ENCODE peak calls at places on chromosome 22, in six cellular contexts. C is colonic mucosa; A is WERI-Rb-1; R is naive thymus-derived CD4-positive, alpha-beta T cell; Y is SJSA1; J is uterus. Z is an unnamed sample. For H3K9me3 and H3K27me3, the result is how much of the 10 kb centered on the place peaks cover.

GRCh38 chr22:46803936-46804335 is 41.5 kb downstream of the TBC1D22A start:
- DNase-seq in J (no peak), R (no peak), Y (no peak), A (no peak), C (no peak), Z (no peak)

GRCh38 chr22:46430961-46431838 is 95.7 kb downstream of the TRMU start:
- DNase-seq in Y (no peak), C (peak), A (peak), J (no peak), R (no peak), Z (no peak)

GRCh38 chr22:37240941-37241320 is 3.1 kb downstream of the RAC2 start:
- DNase-seq in Y (no peak), A (no peak), C (no peak), J (no peak), R (no peak), Z (no peak)

GRCh38 chr22:19844423-19845368 is 10.0 kb downstream of the GNB1L start:
- DNase-seq in C (peak), J (peak), Y (peak), A (no peak), R (no peak), Z (no peak)

GRCh38 chr22:38718414-38718813 is 12.7 kb downstream of the GTPBP1 start:
- DNase-seq in Y (peak), R (no peak), A (peak), C (peak), J (peak), Z (peak)

GRCh38 chr22:37156686-37157435 is 7.1 kb upstream of the IL2RB start:
- DNase-seq in R (no peak), Y (no peak), A (no peak), J (no peak), C (no peak), Z (no peak)

GRCh38 chr22:46783721-46784120 is 21.3 kb downstream of the TBC1D22A start:
- DNase-seq in A (no peak), R (no peak), J (no peak), Y (no peak), C (no peak), Z (no peak)

GRCh38 chr22:50251472-50252054 is 498 bp upstream of the HDAC10 start:
- DNase-seq in A (no peak), R (no peak), Y (no peak), J (no peak), C (no peak), Z (no peak)

GRCh38 chr22:45318558-45319318 is 9.0 kb downstream of the FAM118A start:
- DNase-seq in R (peak), Y (peak), C (no peak), J (no peak), A (no peak), Z (no peak)

GRCh38 chr22:38273135-38273761 is 438 bp upstream of the TMEM184B start:
- DNase-seq in J (no peak), R (no peak), A (no peak), Y (no peak), C (no peak), Z (no peak)

GRCh38 chr22:37179622-37180420 is 8.2 kb downstream of the C1QTNF6 start:
- DNase-seq in C (peak), J (no peak), A (no peak), R (no peak), Y (no peak), Z (no peak)

GRCh38 chr22:33542153-33542552 is 378.1 kb downstream of the LARGE1 start:
- DNase-seq in C (no peak), A (no peak), J (peak), Y (no peak), R (no peak), Z (no peak)

GRCh38 chr22:33706100-33706499 is 214.2 kb downstream of the LARGE1 start:
- DNase-seq in A (peak), J (no peak), Y (no peak), R (no peak), C (no peak), Z (no peak)

GRCh38 chr22:20022231-20023069 is 1.5 kb downstream of the TANGO2 start:
- DNase-seq in J (no peak), Y (no peak), A (no peak), C (no peak), R (no peak), Z (no peak)

GRCh38 chr22:27487600-27488450 is 313.7 kb downstream of the MN1 start:
- DNase-seq in J (no peak), A (no peak), R (no peak), C (peak), Y (peak), Z (no peak)

GRCh38 chr22:38864361-38865191 is 7.4 kb downstream of the CBX6 start:
- DNase-seq in Y (no peak), R (no peak), J (peak), C (no peak), A (peak), Z (no peak)

GRCh38 chr22:26406118-26406517 is 22.9 kb upstream of the ASPHD2 start:
- DNase-seq in R (no peak), J (no peak), Y (no peak), A (no peak), C (no peak), Z (no peak)

GRCh38 chr22:37189011-37189466 is 992 bp upstream of the C1QTNF6 start:
- DNase-seq in J (no peak), C (no peak), R (no peak), Y (no peak), A (no peak), Z (no peak)

GRCh38 chr22:20646906-20647305 is 127.0 kb upstream of the SERPIND1 start:
- DNase-seq in C (no peak), Y (peak), R (no peak), A (peak), J (no peak), Z (no peak)

GRCh38 chr22:47328550-47329243 is 566.2 kb downstream of the TBC1D22A start:
- DNase-seq in C (no peak), Y (peak), A (no peak), J (no peak), R (no peak), Z (no peak)

GRCh38 chr22:42939451-42939881 is 75.5 kb downstream of the PACSIN2 start:
- DNase-seq in A (no peak), Y (peak), R (no peak), C (peak), J (no peak), Z (no peak)

GRCh38 chr22:26289486-26290250 is 120.4 kb downstream of the SEZ6L start:
- DNase-seq in C (no peak), A (no peak), J (no peak), Y (no peak), R (no peak), Z (no peak)

GRCh38 chr22:29093501-29093921 is 20.7 kb downstream of the KREMEN1 start:
- DNase-seq in J (peak), A (no peak), C (no peak), R (no peak), Y (no peak), Z (no peak)

GRCh38 chr22:25409240-25409639 is 155.2 kb upstream of the GRK3 start:
- DNase-seq in J (no peak), A (no peak), Y (no peak), R (no peak), C (no peak), Z (no peak)

GRCh38 chr22:27245056-27245455 is 556.5 kb downstream of the MN1 start:
- DNase-seq in Y (no peak), A (peak), R (no peak), C (no peak), J (no peak), Z (no peak)

GRCh38 chr22:42062506-42063190 is 8.0 kb downstream of the NAGA start:
- DNase-seq in Y (peak), A (no peak), R (no peak), C (peak), J (no peak), Z (no peak)

GRCh38 chr22:19291580-19292261 is at the start of gene CLTCL1:
- DNase-seq in Y (peak), J (peak), A (peak), R (peak), C (peak), Z (no peak)

GRCh38 chr22:41479671-41480396 is 10.9 kb downstream of the ACO2 start:
- DNase-seq in R (no peak), J (no peak), Y (no peak), A (no peak), C (no peak), Z (no peak)

GRCh38 chr22:26394787-26395186 is 34.3 kb upstream of the ASPHD2 start:
- DNase-seq in A (no peak), C (no peak), R (no peak), J (no peak), Y (no peak), Z (no peak)

GRCh38 chr22:47048123-47049077 is 285.9 kb downstream of the TBC1D22A start:
- DNase-seq in A (no peak), Y (no peak), C (no peak), J (no peak), R (no peak), Z (no peak)

GRCh38 chr22:20957691-20958440 is 9.2 kb upstream of the AIFM3 start:
- DNase-seq in C (peak), A (peak), Y (no peak), J (no peak), R (no peak), Z (no peak)

GRCh38 chr22:36435516-36436415 is 45.7 kb downstream of the TXN2 start:
- DNase-seq in A (no peak), R (peak), Y (no peak), J (no peak), C (peak), Z (no peak)

GRCh38 chr22:38504731-38505594 is 1.1 kb downstream of the DDX17 start:
- DNase-seq in Y (peak), A (peak), J (peak), R (peak), C (peak), Z (no peak)

GRCh38 chr22:38267086-38267485 is 5.7 kb downstream of the TMEM184B start:
- DNase-seq in J (peak), C (no peak), R (peak), Y (peak), A (no peak), Z (no peak)

GRCh38 chr22:31104869-31105268 is 2.5 kb downstream of the SELENOM start:
- DNase-seq in A (no peak), R (no peak), J (peak), C (no peak), Y (no peak), Z (no peak)
- H3K27ac ChIP-seq in A (no peak), R (no peak), J (peak), C (peak), Y (no peak), Z (peak)

GRCh38 chr22:49191506-49191980 is 636.1 kb downstream of the BRD1 start:
- DNase-seq in Y (no peak), R (no peak), C (no peak), A (no peak), J (no peak), Z (no peak)
- H3K9me3 ChIP-seq in Y (under half), R (under half), C (under half), A (under half), J (under half), Z (under half)

GRCh38 chr22:31089101-31090100 is 8.3 kb downstream of the SMTN start:
- DNase-seq in A (peak), C (peak), J (peak), Y (peak), R (no peak), Z (no peak)
- H3K27me3 ChIP-seq in A (under half), C (under half), J (under half), Y (under half), R (under half), Z (under half)

DNA sequence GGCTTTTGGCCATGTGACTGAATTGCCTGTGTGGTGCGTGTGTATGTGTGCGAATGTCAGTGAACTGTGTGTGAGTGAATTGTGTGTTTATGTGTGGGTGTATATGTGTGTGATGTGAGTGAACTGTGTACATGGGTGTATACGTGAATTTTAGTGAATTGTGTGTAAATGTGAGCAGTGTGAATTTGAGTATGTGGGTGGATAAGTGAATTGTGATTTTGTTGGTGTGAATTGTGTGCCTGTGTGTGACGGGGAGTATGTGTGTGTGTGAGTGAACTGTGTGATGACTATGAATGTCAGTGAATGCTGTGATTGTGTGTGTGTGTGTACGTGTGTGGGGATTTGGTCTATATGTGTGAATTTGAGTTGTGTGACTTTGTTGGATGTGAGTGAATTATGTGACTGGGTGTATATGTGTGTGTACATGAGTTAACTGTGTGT is 3.5 kb downstream of the DDTL start:
- DNase-seq in J (no peak), Y (no peak), C (no peak), A (no peak), R (no peak), Z (no peak)
- H3K27ac ChIP-seq in J (no peak), Y (no peak), C (no peak), A (no peak), R (no peak), Z (no peak)

DNA sequence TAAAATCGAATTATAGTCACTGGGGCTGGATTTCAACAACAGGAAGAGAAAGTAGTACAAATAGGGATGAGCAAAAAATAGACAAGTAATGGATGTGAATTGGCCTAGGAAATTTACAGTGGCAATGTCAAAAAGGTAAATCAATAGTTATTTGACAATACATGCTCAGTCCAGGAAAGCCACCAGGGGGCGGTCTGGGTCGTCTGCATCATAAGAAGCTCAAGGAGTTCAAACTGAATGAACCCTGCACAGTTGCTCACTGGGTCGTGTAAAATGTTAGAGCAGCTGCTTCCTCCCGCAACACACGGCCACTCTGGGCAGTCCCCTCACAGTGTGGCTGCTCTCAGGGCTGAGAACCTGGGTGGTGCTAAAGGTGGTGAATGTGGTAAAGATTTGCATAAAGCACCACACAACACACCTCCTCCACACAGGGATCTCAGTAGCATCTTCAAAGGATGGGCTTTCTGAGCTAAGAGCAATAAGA is 85.9 kb downstream of the ZNF280B start:
- DNase-seq in R (peak), C (peak), J (no peak), Y (peak), A (peak), Z (no peak)
- H3K9me3 ChIP-seq in R (under half), C (under half), J (under half), Y (under half), A (under half), Z (under half)

DNA sequence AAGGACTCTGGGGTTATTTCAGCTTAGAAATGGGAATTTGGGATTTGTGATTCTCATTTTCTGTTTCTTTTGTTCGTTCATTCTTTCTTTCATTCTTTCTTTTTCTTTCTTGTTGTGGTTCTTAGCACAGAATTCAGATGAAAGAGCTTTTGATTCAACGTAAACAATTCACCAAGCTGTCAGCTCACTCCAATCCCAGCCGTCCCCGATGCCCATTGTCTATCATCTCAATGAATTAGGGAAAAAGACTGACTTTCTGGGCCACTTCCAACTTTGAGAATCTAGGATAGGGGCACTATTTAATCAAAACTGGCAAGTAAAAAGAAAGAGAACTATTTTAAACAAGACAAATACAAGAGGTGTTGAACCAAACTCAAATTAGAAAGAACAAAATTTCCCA is 25.1 kb upstream of the TMA7B start:
- DNase-seq in C (no peak), J (no peak), R (no peak), Y (no peak), A (no peak), Z (no peak)
- H3K27me3 ChIP-seq in C (under half), J (under half), R (under half), Y (under half), A (under half), Z (under half)

DNA sequence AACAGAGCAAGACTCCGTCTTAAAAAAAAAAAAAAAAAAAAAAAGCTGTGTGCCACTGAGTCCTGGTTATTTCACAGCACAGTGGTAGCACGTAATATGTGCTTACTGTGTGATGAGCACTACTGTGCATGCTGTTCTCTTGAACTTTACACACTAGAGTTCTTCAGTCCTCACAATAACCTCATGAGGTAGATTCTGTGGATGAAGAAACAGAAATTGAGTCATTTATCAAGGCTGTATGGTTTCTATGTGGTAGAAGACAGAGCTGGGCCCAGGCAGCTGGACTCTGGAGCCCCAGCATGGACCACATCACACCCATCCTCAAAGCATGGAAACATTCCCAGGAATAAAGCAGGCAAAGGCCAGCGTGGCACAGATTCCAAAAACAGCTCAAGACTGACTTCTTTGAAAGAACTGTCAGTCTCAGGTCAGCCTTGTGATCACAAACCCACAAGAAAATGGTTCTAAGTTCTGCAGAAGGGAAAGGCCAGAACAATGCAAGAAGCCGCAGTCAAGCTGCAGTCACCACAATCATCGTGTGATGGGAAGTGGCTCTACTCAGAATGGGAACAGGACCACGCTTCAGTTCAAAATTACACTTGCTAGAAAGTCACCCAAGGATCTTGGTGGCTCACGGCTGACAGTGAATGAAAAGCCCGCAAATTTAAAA is 49.5 kb downstream of the MICAL3 start:
- DNase-seq in A (no peak), R (no peak), J (no peak), C (no peak), Y (no peak), Z (no peak)
- H3K27ac ChIP-seq in A (no peak), R (no peak), J (no peak), C (no peak), Y (no peak), Z (no peak)

DNA sequence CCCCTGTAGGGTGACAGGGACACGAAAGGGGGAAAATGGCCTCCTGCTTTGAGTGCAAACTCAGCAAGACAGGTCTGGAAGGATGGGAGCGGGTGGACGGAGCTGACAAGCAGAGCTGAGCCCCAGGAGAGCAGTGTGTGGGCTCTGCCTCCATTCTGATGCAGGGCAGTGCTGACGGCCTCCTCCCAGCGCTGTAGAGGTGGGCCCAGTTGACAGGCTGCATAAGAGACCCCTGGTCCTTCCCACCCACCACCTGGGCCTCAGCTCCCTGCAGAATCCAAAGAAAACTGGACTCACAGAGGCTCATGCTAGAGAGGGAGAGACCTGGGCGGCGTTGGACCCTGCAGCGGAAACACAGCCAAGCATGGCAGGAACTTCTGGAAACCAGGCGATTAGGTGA is 1113.4 kb downstream of the BRD1 start:
- DNase-seq in J (no peak), R (no peak), A (no peak), Y (no peak), C (no peak), Z (no peak)
- H3K9me3 ChIP-seq in J (under half), R (under half), A (under half), Y (under half), C (under half), Z (under half)